ENCODE peak calls at places on chromosomes 7 and 10, in eight cellular contexts. One of them, this sample, is unnamed.

GRCh38 chr7:112081778-112082177 is 124.4 kb downstream of the DOCK4 start:
- DNase-seq in dorsolateral prefrontal cortex: no peak
- DNase-seq in CD4-positive, alpha-beta T cell: no peak
- DNase-seq in psoas muscle: no peak
- DNase-seq in testis: no peak
- DNase-seq in stomach: no peak
- DNase-seq in mammary epithelial cell: no peak
- DNase-seq in left lung: peak
- DNase-seq in this sample: no peak

GRCh38 chr10:103800789-103801540 is 54.4 kb downstream of the SH3PXD2A start:
- DNase-seq in mammary epithelial cell: peak
- DNase-seq in CD4-positive, alpha-beta T cell: peak
- DNase-seq in stomach: no peak
- DNase-seq in psoas muscle: no peak
- DNase-seq in testis: peak
- DNase-seq in dorsolateral prefrontal cortex: no peak
- DNase-seq in left lung: no peak
- DNase-seq in this sample: no peak

GRCh38 chr7:7742223-7742622 is 23.8 kb upstream of the RPA3 start:
- DNase-seq in stomach: no peak
- DNase-seq in CD4-positive, alpha-beta T cell: no peak
- DNase-seq in mammary epithelial cell: no peak
- DNase-seq in left lung: no peak
- DNase-seq in dorsolateral prefrontal cortex: no peak
- DNase-seq in psoas muscle: no peak
- DNase-seq in testis: no peak
- DNase-seq in this sample: no peak

GRCh38 chr10:2929457-2929856 is 137.9 kb upstream of the PFKP start:
- DNase-seq in stomach: no peak
- DNase-seq in psoas muscle: no peak
- DNase-seq in dorsolateral prefrontal cortex: no peak
- DNase-seq in left lung: no peak
- DNase-seq in CD4-positive, alpha-beta T cell: no peak
- DNase-seq in testis: no peak
- DNase-seq in mammary epithelial cell: no peak
- DNase-seq in this sample: no peak

GRCh38 chr10:31646519-31646918 is 282.1 kb downstream of the ARHGAP12 start:
- DNase-seq in stomach: no peak
- DNase-seq in testis: no peak
- DNase-seq in dorsolateral prefrontal cortex: no peak
- DNase-seq in psoas muscle: no peak
- DNase-seq in mammary epithelial cell: peak
- DNase-seq in left lung: no peak
- DNase-seq in CD4-positive, alpha-beta T cell: no peak
- DNase-seq in this sample: no peak

GRCh38 chr10:99484626-99485581 is 47.8 kb upstream of the NKX2-3 start:
- DNase-seq in dorsolateral prefrontal cortex: no peak
- DNase-seq in testis: no peak
- DNase-seq in psoas muscle: no peak
- DNase-seq in left lung: no peak
- DNase-seq in stomach: no peak
- DNase-seq in mammary epithelial cell: peak
- DNase-seq in CD4-positive, alpha-beta T cell: no peak
- DNase-seq in this sample: no peak

GRCh38 chr7:68058014-68058413 is 1061.4 kb downstream of the TYW1 start:
- DNase-seq in psoas muscle: no peak
- DNase-seq in stomach: no peak
- DNase-seq in CD4-positive, alpha-beta T cell: no peak
- DNase-seq in testis: no peak
- DNase-seq in mammary epithelial cell: no peak
- DNase-seq in dorsolateral prefrontal cortex: no peak
- DNase-seq in left lung: no peak
- DNase-seq in this sample: no peak

GRCh38 chr7:40921589-40922315 is 781.1 kb downstream of the INHBA start:
- DNase-seq in left lung: no peak
- DNase-seq in mammary epithelial cell: peak
- DNase-seq in stomach: no peak
- DNase-seq in dorsolateral prefrontal cortex: no peak
- DNase-seq in psoas muscle: no peak
- DNase-seq in CD4-positive, alpha-beta T cell: no peak
- DNase-seq in testis: no peak
- DNase-seq in this sample: no peak

GRCh38 chr10:30786131-30786530 is 156.6 kb upstream of the LYZL2 start:
- DNase-seq in left lung: no peak
- DNase-seq in mammary epithelial cell: peak
- DNase-seq in CD4-positive, alpha-beta T cell: no peak
- DNase-seq in dorsolateral prefrontal cortex: peak
- DNase-seq in psoas muscle: no peak
- DNase-seq in testis: no peak
- DNase-seq in stomach: no peak
- DNase-seq in this sample: no peak

GRCh38 chr10:5948999-5949759 is 28.2 kb downstream of the IL15RA start:
- DNase-seq in psoas muscle: no peak
- DNase-seq in dorsolateral prefrontal cortex: peak
- DNase-seq in CD4-positive, alpha-beta T cell: peak
- DNase-seq in mammary epithelial cell: peak
- DNase-seq in testis: peak
- DNase-seq in stomach: peak
- DNase-seq in left lung: peak
- DNase-seq in this sample: no peak

GRCh38 chr10:110010076-110011069 is 2.6 kb downstream of the ADD3 start:
- DNase-seq in testis: no peak
- DNase-seq in psoas muscle: no peak
- DNase-seq in dorsolateral prefrontal cortex: no peak
- DNase-seq in stomach: no peak
- DNase-seq in left lung: no peak
- DNase-seq in CD4-positive, alpha-beta T cell: peak
- DNase-seq in mammary epithelial cell: no peak
- DNase-seq in this sample: no peak

GRCh38 chr7:130667593-130668257 is 823 bp downstream of the COPG2 start:
- DNase-seq in testis: no peak
- DNase-seq in left lung: no peak
- DNase-seq in CD4-positive, alpha-beta T cell: no peak
- DNase-seq in dorsolateral prefrontal cortex: no peak
- DNase-seq in psoas muscle: no peak
- DNase-seq in stomach: no peak
- DNase-seq in mammary epithelial cell: no peak
- DNase-seq in this sample: no peak

GRCh38 chr7:72754312-72754711 is 73.7 kb downstream of the TYW1B start:
- DNase-seq in left lung: no peak
- DNase-seq in dorsolateral prefrontal cortex: no peak
- DNase-seq in stomach: no peak
- DNase-seq in testis: no peak
- DNase-seq in psoas muscle: no peak
- DNase-seq in mammary epithelial cell: no peak
- DNase-seq in CD4-positive, alpha-beta T cell: no peak
- DNase-seq in this sample: no peak

GRCh38 chr7:72753781-72754180 is 74.2 kb downstream of the TYW1B start:
- DNase-seq in CD4-positive, alpha-beta T cell: no peak
- DNase-seq in testis: no peak
- DNase-seq in dorsolateral prefrontal cortex: no peak
- DNase-seq in left lung: no peak
- DNase-seq in mammary epithelial cell: no peak
- DNase-seq in psoas muscle: no peak
- DNase-seq in stomach: no peak
- DNase-seq in this sample: no peak

GRCh38 chr7:72751378-72751777 is 76.6 kb downstream of the TYW1B start:
- DNase-seq in mammary epithelial cell: no peak
- DNase-seq in psoas muscle: no peak
- DNase-seq in dorsolateral prefrontal cortex: no peak
- DNase-seq in CD4-positive, alpha-beta T cell: no peak
- DNase-seq in testis: no peak
- DNase-seq in stomach: no peak
- DNase-seq in left lung: no peak
- DNase-seq in this sample: no peak

GRCh38 chr7:72751978-72752377 is 76.0 kb downstream of the TYW1B start:
- DNase-seq in psoas muscle: no peak
- DNase-seq in left lung: no peak
- DNase-seq in CD4-positive, alpha-beta T cell: no peak
- DNase-seq in testis: peak
- DNase-seq in stomach: no peak
- DNase-seq in mammary epithelial cell: no peak
- DNase-seq in dorsolateral prefrontal cortex: no peak
- DNase-seq in this sample: no peak
- TF ChIP-seq CTCF in psoas muscle: no peak
- TF ChIP-seq CTCF in left lung: no peak
- TF ChIP-seq CTCF in CD4-positive, alpha-beta T cell: no peak
- TF ChIP-seq CTCF in testis: peak
- TF ChIP-seq CTCF in stomach: no peak
- TF ChIP-seq CTCF in mammary epithelial cell: no peak
- TF ChIP-seq CTCF in dorsolateral prefrontal cortex: peak
- TF ChIP-seq CTCF in this sample: no peak

DNA sequence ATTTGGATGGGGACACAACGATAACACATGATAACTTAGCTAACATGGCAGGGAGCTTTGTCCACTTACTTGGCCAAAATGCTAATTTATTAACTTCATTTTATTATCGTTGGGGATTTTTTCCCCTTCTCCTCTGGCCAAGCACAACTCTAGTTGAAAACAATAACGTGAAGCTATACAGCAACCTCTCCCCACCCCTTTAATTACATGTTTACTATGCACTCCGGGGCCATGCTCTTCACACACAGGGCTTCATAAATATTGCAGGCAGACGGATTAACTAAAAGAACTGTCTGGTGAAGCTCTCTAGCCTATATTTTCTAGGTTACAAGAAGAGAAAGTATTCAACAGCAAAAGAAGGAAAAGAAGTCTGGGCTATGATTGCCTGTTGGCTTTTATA is 51.7 kb downstream of the XRCC2 start:
- DNase-seq in psoas muscle: no peak
- DNase-seq in dorsolateral prefrontal cortex: no peak
- DNase-seq in mammary epithelial cell: no peak
- DNase-seq in CD4-positive, alpha-beta T cell: no peak
- DNase-seq in stomach: no peak
- DNase-seq in testis: no peak
- DNase-seq in left lung: no peak
- DNase-seq in this sample: no peak
- H3K27ac ChIP-seq in psoas muscle: no peak
- H3K27ac ChIP-seq in dorsolateral prefrontal cortex: no peak
- H3K27ac ChIP-seq in mammary epithelial cell: no peak
- H3K27ac ChIP-seq in CD4-positive, alpha-beta T cell: no peak
- H3K27ac ChIP-seq in stomach: no peak
- H3K27ac ChIP-seq in testis: no peak
- H3K27ac ChIP-seq in left lung: no peak
- H3K27ac ChIP-seq in this sample: no peak

DNA sequence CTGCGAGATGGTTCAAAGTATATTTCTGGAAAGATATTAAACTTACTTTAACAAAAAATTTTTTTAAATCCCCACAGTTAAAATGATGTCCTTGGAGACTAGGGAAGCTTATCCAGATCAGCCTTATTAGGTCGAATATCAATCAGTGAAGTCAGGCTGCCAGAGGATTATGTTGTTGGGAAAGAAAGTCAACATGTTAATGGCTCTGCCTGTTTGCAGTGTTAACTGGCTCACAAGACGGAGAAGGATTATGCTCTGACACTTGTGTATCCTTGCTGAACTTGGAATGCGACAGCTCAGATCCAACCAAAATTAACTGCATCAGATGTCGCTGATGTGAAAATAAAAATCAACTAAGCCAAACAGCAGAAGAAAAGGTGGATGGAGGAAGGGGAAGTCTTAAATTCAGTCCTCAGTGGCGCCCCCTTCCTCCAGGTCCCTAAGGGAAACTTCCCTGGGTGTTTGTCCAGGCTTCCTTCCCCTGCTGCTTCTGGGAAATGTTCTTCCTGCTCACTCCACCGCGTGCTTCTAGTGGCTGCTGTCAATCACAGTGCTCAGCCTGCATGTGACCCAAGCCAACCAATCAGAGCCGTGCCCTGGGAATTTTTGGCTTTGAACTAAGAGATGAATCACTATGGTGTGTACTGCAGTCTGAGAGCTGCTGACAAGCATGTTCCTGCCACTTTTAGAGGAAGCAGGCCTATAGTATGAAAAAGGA is 690.4 kb upstream of the NRP1 start:
- DNase-seq in dorsolateral prefrontal cortex: no peak
- DNase-seq in stomach: no peak
- DNase-seq in testis: peak
- DNase-seq in mammary epithelial cell: peak
- DNase-seq in CD4-positive, alpha-beta T cell: no peak
- DNase-seq in psoas muscle: peak
- DNase-seq in left lung: no peak
- DNase-seq in this sample: no peak
- TF ChIP-seq CTCF in dorsolateral prefrontal cortex: no peak
- TF ChIP-seq CTCF in stomach: no peak
- TF ChIP-seq CTCF in testis: no peak
- TF ChIP-seq CTCF in mammary epithelial cell: no peak
- TF ChIP-seq CTCF in CD4-positive, alpha-beta T cell: no peak
- TF ChIP-seq CTCF in psoas muscle: no peak
- TF ChIP-seq CTCF in left lung: no peak
- TF ChIP-seq CTCF in this sample: no peak

GRCh38 chr7:116240021-116240659 is 29.8 kb downstream of the TES start:
- DNase-seq in testis: peak
- DNase-seq in dorsolateral prefrontal cortex: no peak
- DNase-seq in mammary epithelial cell: no peak
- DNase-seq in stomach: no peak
- DNase-seq in psoas muscle: no peak
- DNase-seq in left lung: no peak
- DNase-seq in CD4-positive, alpha-beta T cell: no peak
- DNase-seq in this sample: no peak

GRCh38 chr7:116242177-116242576 is 31.8 kb downstream of the TES start:
- DNase-seq in testis: no peak
- DNase-seq in dorsolateral prefrontal cortex: no peak
- DNase-seq in left lung: no peak
- DNase-seq in mammary epithelial cell: no peak
- DNase-seq in CD4-positive, alpha-beta T cell: no peak
- DNase-seq in psoas muscle: no peak
- DNase-seq in stomach: no peak
- DNase-seq in this sample: no peak

GRCh38 chr7:116239434-116239833 is 29.1 kb downstream of the TES start:
- DNase-seq in psoas muscle: no peak
- DNase-seq in CD4-positive, alpha-beta T cell: no peak
- DNase-seq in dorsolateral prefrontal cortex: no peak
- DNase-seq in mammary epithelial cell: no peak
- DNase-seq in left lung: no peak
- DNase-seq in testis: no peak
- DNase-seq in stomach: no peak
- DNase-seq in this sample: no peak

GRCh38 chr7:116242759-116243158 is 32.4 kb downstream of the TES start:
- DNase-seq in left lung: no peak
- DNase-seq in stomach: no peak
- DNase-seq in psoas muscle: no peak
- DNase-seq in testis: no peak
- DNase-seq in mammary epithelial cell: no peak
- DNase-seq in dorsolateral prefrontal cortex: no peak
- DNase-seq in CD4-positive, alpha-beta T cell: no peak
- DNase-seq in this sample: no peak

DNA sequence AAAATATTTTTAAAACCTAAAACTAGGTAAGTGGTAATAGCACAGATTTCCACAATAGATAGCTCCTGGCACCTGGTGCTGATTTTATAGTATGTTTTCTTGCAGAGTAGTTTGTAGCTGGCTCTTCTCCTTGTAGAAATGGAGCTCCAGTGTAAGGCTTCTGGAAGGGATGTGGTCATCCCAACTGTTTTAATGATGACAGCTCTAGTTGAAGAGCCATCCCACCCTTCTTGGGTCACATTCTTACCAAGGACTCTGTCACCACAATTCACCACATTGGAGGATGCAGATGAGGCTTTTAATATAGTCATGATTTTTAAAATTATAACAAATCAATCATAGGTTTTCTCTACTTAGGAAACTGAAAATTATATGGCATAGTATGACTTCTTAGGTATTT is 31.0 kb downstream of the TES start:
- DNase-seq in left lung: no peak
- DNase-seq in CD4-positive, alpha-beta T cell: no peak
- DNase-seq in psoas muscle: no peak
- DNase-seq in stomach: no peak
- DNase-seq in testis: no peak
- DNase-seq in dorsolateral prefrontal cortex: no peak
- DNase-seq in mammary epithelial cell: no peak
- DNase-seq in this sample: no peak
- H3K27ac ChIP-seq in left lung: no peak
- H3K27ac ChIP-seq in CD4-positive, alpha-beta T cell: no peak
- H3K27ac ChIP-seq in psoas muscle: no peak
- H3K27ac ChIP-seq in stomach: no peak
- H3K27ac ChIP-seq in testis: no peak
- H3K27ac ChIP-seq in dorsolateral prefrontal cortex: no peak
- H3K27ac ChIP-seq in mammary epithelial cell: no peak
- H3K27ac ChIP-seq in this sample: no peak

This sample was measured in coronary artery.